ENCODE peak calls at places on chromosomes 11 and 22, in eight cellular contexts. K is ACHN; Q is H4; F is esophagus squamous epithelium; M is lower leg skin; C is stimulated activated CD4-positive, alpha-beta T cell treated with anti-CD3 and anti-CD28 coated beads, Interleukin-2, amount 100 ng/mL, for 48 hours; N is sciatic nerve; L is germinal center. O is an unnamed sample.

GRCh38 chr22:42699281-42699681 is 21.4 kb downstream of the A4GALT start:
- DNase-seq in K (no peak), Q (no peak), F (no peak), M (no peak), C (no peak), N (no peak), L (no peak), O (no peak)

GRCh38 chr11:35484435-35484834 is 41.0 kb downstream of the PAMR1 start:
- DNase-seq in K (no peak), Q (no peak), F (no peak), M (no peak), C (no peak), N (no peak), L (no peak), O (no peak)

GRCh38 chr11:65540290-65541092 is 15.6 kb downstream of the SCYL1 start:
- DNase-seq in K (peak), Q (peak), F (peak), M (peak), C (peak), N (peak), L (peak), O (peak)

GRCh38 chr11:57131080-57131790 is 50.5 kb upstream of the LRRC55 start:
- DNase-seq in K (peak), Q (no peak), F (no peak), M (no peak), C (no peak), N (peak), L (no peak), O (no peak)

GRCh38 chr11:71286701-71287643 is 34.6 kb upstream of the SHANK2 start:
- DNase-seq in K (peak), Q (peak), F (no peak), M (no peak), C (no peak), N (no peak), L (no peak), O (no peak)

GRCh38 chr22:24474221-24474620 is 20.9 kb upstream of the UPB1 start:
- DNase-seq in K (peak), Q (peak), F (no peak), M (no peak), C (no peak), N (no peak), L (no peak), O (no peak)

GRCh38 chr11:73404048-73404447 is 27.8 kb downstream of the RELT start:
- DNase-seq in K (peak), Q (no peak), F (no peak), M (no peak), C (no peak), N (peak), L (no peak), O (no peak)

GRCh38 chr11:83459802-83460201 is 173.6 kb upstream of the CCDC90B start:
- DNase-seq in K (no peak), Q (no peak), F (no peak), M (no peak), C (no peak), N (no peak), L (no peak), O (no peak)